ENCODE peak calls at places on chromosomes 13 and 19, in ten cellular contexts. Y, I, T, E, D, P, W, Z, B and H are unnamed samples. For H3K9me3, the result is how much of the 10 kb centered on the place peaks cover.

GRCh38 chr13:26112843-26113242 is 61.0 kb upstream of the SHISA2 start:
- DNase-seq in Y (no peak), Z (no peak), D (no peak), W (no peak), E (no peak), T (no peak), P (no peak), I (no peak), B (peak), H (no peak)

GRCh38 chr13:38897521-38897920 is 93.1 kb downstream of the STOML3 start:
- DNase-seq in I (no peak), E (no peak), W (no peak), Z (no peak), T (no peak), P (no peak), D (no peak), Y (no peak), B (no peak), H (no peak)

GRCh38 chr19:45307361-45307760 is 15.3 kb downstream of the CKM start:
- DNase-seq in I (no peak), E (no peak), Y (no peak), P (no peak), W (no peak), T (no peak), B (no peak), Z (no peak), D (no peak), H (no peak)

GRCh38 chr19:32809254-32809653 is 60.3 kb downstream of the SLC7A9 start:
- DNase-seq in I (no peak), W (peak), B (no peak), Z (no peak), P (no peak), Y (no peak), D (no peak), T (no peak), E (no peak), H (peak)

GRCh38 chr13:110017379-110017778 is 231.0 kb upstream of the IRS2 start:
- DNase-seq in T (peak), Y (no peak), E (no peak), D (no peak), W (no peak), Z (no peak), B (peak), P (no peak), I (no peak), H (no peak)

GRCh38 chr19:17616961-17617806 is 61.7 kb downstream of the COLGALT1 start:
- DNase-seq in I (no peak), D (peak), Y (no peak), T (peak), B (peak), W (no peak), E (no peak), P (no peak), Z (no peak), H (no peak)

GRCh38 chr19:13012690-13013608 is 17.7 kb downstream of the NFIX start:
- DNase-seq in P (no peak), Y (peak), W (no peak), I (peak), E (peak), Z (no peak), D (no peak), T (no peak), B (peak), H (no peak)

GRCh38 chr19:29833614-29834261 is 21.9 kb downstream of the CCNE1 start:
- DNase-seq in B (no peak), T (no peak), W (no peak), I (no peak), Z (no peak), P (no peak), E (no peak), Y (no peak), D (peak), H (no peak)

GRCh38 chr13:49517461-49517860 is 21.7 kb downstream of the PHF11 start:
- DNase-seq in P (no peak), I (no peak), W (no peak), D (no peak), Z (no peak), Y (no peak), E (no peak), B (no peak), T (no peak), H (peak)

GRCh38 chr13:30895773-30896172 is 10.3 kb upstream of the MEDAG start:
- DNase-seq in Z (no peak), B (peak), P (no peak), I (no peak), Y (peak), D (no peak), E (peak), T (no peak), W (no peak), H (peak)

GRCh38 chr13:79770056-79770455 is 289.1 kb downstream of the NDFIP2 start:
- DNase-seq in Z (no peak), Y (no peak), I (no peak), D (no peak), E (no peak), T (no peak), P (no peak), B (no peak), W (no peak), H (no peak)

GRCh38 chr19:4059493-4059880 is 7.2 kb downstream of the ZBTB7A start:
- DNase-seq in B (no peak), T (no peak), P (no peak), W (no peak), Z (peak), D (peak), E (no peak), Y (no peak), I (peak), H (no peak)

GRCh38 chr13:37647038-37647650 is 48.6 kb upstream of the POSTN start:
- DNase-seq in T (no peak), I (no peak), E (no peak), Z (no peak), D (no peak), P (no peak), W (no peak), B (no peak), Y (no peak), H (no peak)

GRCh38 chr13:48448963-48449614 is 36.2 kb upstream of the LPAR6 start:
- DNase-seq in E (no peak), I (no peak), T (no peak), W (no peak), P (no peak), Y (no peak), B (peak), D (no peak), Z (no peak), H (no peak)

GRCh38 chr13:91747164-91747563 is 348.7 kb downstream of the GPC5 start:
- DNase-seq in W (no peak), E (no peak), Z (no peak), I (no peak), Y (no peak), B (no peak), D (no peak), T (no peak), P (no peak), H (no peak)

GRCh38 chr19:53467503-53468262 is at the start of gene ZNF813:
- DNase-seq in Z (peak), I (peak), Y (peak), E (peak), T (peak), W (peak), B (peak), D (peak), P (peak), H (peak)

GRCh38 chr19:29311391-29311790 is 98.4 kb upstream of the UQCRFS1 start:
- DNase-seq in Y (no peak), P (no peak), W (no peak), T (no peak), D (no peak), Z (no peak), I (no peak), B (no peak), E (no peak), H (no peak)

GRCh38 chr19:29775575-29775900 is 36.3 kb upstream of the CCNE1 start:
- DNase-seq in E (no peak), Y (no peak), T (no peak), W (no peak), P (no peak), B (no peak), I (no peak), D (no peak), Z (no peak), H (no peak)

GRCh38 chr19:18833849-18834643 is 2.3 kb downstream of the UPF1 start:
- DNase-seq in W (peak), Y (no peak), D (no peak), B (no peak), Z (no peak), T (no peak), E (no peak), I (no peak), P (no peak), H (no peak)

GRCh38 chr13:69556540-69557196 is 551.0 kb upstream of the ATXN8OS start:
- DNase-seq in Z (no peak), E (no peak), T (no peak), I (no peak), B (no peak), P (peak), W (no peak), D (no peak), Y (no peak), H (no peak)

GRCh38 chr19:39413903-39414608 is 1.6 kb downstream of the PLEKHG2 start:
- DNase-seq in Y (peak), I (no peak), D (no peak), P (peak), W (no peak), T (peak), Z (no peak), B (peak), E (peak), H (peak)

GRCh38 chr19:17327654-17328516 is 6.8 kb downstream of the ANO8 start:
- DNase-seq in I (peak), D (no peak), Y (peak), B (no peak), T (no peak), Z (peak), E (no peak), W (peak), P (peak), H (peak)

GRCh38 chr13:52432456-52432855 is 18.0 kb downstream of the VPS36 start:
- DNase-seq in Z (no peak), E (no peak), W (no peak), P (no peak), I (no peak), T (no peak), Y (no peak), D (no peak), B (no peak), H (no peak)

GRCh38 chr19:35120492-35120891 is 4.9 kb downstream of the FXYD3 start:
- DNase-seq in Z (no peak), T (no peak), D (no peak), Y (no peak), E (no peak), I (peak), B (peak), W (no peak), P (no peak), H (no peak)

DNA sequence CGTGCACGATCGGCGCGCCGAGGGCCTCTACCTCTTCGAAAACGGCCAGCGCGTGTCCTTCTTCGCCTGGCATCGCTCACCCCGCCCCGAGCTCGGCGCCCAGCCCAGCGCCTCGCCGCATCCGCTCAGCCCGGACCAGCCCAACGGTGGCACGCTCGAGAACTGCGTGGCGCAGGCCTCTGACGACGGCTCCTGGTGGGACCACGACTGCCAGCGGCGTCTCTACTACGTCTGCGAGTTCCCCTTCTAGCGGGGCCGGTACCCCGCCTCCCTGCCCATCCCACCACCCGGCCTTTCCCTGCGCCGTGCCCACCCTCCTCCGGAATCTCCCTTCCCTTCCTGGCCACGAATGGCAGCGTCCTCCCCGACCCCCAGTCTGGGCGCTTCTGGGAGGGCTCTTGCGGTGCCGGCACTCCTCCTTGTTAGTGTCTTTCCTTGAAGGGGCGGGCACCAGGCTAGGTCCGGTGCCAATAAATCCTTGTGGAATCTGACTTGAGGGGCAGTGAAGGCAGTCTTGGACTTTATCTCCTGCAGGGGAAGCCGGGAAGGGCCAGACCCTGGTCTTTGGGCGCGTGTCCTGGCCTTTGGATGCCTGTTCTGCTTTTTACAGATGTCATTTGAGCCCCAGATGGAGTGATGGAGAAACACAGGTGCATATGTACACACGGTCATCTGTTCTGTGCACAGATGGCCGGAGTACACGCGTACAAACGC is 2.2 kb downstream of the CLEC11A start:
- DNase-seq in B (no peak), P (no peak), D (no peak), W (no peak), Z (no peak), I (no peak), E (no peak), Y (no peak), T (no peak), H (no peak)
- TF ChIP-seq POLR2A in B (no peak), P (no peak), D (no peak), W (no peak), Z (no peak), I (no peak), E (peak), Y (no peak), T (no peak), H (no peak)

DNA sequence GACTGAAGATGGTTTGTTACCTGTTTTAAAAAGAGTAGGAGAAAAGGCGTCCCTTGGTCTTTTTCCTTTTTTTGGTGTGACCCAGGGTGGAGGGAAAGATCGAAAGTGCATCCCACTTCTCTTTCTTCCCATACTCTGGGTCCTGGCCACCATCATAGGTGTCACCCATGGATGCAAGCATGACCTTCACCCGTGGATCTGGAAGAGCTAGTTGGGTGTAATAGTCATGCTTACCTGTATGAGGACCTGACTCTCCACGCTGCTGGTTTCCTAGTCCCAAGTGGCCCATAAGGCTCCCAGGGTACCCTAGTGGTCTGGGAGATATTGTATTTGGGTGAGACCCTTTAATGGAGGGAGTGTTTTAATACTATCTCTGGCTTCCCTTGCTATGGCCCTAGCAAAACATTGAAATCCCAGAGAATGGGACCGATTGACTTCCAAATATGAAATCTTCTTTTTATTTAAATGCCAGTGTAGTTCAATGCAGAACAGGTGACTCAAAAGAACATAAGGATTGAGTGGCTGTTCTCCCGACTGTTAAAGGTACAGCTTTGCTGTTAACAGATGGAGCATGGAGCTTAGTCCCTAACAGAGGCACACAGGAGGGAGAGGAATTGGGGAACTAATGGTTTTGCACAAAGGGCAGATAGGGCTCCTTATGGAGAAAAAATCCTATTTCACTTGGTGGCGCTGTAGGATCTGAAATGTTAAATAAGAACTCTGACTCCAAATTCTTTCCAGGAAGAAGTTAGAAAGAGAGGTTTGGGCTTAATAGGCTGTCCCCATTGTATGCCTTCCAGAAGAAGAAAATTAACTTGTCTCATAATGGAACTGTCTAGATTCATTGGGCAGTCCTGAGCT is 7.0 kb upstream of the ZNF550 start:
- DNase-seq in T (no peak), W (no peak), Y (no peak), D (no peak), B (peak), Z (no peak), E (no peak), I (no peak), P (no peak), H (peak)
- H3K9me3 ChIP-seq in T (half or more), W (under half), Y (under half), D (under half), B (half or more), Z (half or more), E (under half), I (under half), P (half or more), H (under half)

DNA sequence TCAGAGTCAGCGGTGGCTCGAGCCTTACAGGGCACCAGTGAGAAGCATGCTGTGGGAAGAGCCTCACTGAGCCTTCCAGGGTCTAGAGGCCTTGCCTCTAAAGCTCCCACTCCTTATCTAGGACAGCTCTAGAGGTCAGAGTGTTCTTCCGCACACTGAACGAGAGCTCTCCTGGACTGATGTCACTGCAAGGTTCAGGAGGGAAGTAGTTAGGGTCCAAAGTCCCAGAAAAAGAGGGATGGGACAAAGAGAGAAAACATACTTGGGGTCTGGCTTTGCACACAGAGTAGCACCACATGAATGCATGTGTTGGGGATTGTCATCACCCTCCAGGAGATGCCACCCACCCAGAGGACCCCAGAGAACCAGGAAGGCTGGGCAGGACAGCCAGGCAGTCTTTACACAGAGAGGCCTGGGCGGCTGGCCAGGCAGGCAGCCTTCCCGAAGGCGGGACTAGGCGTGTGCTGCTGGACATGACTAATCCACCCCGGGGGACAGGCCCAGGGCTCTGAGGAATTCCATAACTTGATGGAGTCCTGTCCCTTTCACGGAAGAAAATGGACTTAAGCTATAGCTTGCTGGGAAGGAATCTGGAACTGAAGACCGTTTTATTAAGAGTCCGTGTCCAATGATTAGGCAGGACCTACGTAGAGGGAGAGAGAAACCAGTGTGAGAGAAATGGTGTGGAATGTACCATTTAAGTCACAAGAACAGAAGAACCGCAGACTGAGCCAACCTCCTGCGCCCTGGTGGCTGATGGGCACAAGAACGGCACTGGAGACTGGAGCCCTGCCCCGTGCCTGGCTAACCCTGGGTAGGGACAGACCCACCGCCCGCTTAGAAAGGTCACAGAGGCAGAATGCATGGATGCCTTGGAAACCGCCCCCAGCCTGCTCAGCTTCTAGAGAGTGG is 16.7 kb upstream of the EPHX3 start:
- DNase-seq in E (peak), Y (peak), P (no peak), I (peak), D (peak), T (peak), Z (peak), W (peak), B (peak), H (peak)
- H3K4me3 ChIP-seq in E (no peak), Y (no peak), P (no peak), I (no peak), D (no peak), T (no peak), Z (no peak), W (no peak), B (no peak), H (no peak)

DNA sequence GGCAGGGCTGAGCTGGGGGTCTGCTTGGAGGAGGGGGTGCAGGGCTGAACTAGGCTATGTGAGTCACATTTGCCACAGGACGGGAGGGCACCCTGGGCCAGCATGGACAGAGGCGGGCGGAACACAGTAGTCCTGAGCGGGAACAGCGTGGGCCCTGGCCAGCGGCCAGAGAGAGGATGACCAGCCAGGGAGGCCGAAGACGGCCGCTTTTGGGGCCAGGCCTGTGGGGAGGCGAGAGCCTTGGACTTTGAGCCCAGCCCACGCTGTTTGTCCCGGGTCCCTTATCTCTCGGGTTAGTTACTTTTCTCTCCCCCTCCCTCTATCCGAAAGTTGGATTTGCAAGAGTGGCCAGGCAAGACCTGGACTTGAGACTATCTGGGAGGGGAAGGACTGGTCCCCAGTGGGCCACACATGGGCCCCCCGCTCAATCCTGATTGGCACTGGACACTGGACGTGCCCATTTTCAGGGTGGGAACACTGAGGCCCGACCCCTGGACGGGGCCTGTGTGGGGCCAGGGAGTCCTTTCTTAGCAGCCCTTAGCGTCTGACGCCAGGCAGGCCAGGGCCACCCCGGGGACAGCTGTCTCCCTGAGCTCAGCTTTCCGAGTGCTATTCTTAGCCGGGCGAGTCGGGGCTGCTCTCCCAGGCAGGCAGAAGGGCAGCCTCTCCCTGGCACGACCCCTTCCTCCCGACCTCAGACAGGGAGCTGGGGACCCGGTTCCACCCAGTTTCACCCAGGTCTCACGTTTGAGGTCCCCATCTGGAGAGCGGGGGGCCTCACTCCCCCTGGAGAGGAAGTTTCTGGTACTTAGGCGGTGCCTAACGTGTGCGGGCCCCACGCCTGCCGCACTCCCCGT is 833 bp downstream of the GAMT start:
- DNase-seq in E (peak), D (peak), W (no peak), T (no peak), P (no peak), B (no peak), Y (no peak), Z (peak), I (no peak), H (peak)
- TF ChIP-seq POLR2A in E (no peak), D (peak), W (no peak), T (peak), P (no peak), B (no peak), Y (no peak), Z (no peak), I (no peak), H (no peak)

DNA sequence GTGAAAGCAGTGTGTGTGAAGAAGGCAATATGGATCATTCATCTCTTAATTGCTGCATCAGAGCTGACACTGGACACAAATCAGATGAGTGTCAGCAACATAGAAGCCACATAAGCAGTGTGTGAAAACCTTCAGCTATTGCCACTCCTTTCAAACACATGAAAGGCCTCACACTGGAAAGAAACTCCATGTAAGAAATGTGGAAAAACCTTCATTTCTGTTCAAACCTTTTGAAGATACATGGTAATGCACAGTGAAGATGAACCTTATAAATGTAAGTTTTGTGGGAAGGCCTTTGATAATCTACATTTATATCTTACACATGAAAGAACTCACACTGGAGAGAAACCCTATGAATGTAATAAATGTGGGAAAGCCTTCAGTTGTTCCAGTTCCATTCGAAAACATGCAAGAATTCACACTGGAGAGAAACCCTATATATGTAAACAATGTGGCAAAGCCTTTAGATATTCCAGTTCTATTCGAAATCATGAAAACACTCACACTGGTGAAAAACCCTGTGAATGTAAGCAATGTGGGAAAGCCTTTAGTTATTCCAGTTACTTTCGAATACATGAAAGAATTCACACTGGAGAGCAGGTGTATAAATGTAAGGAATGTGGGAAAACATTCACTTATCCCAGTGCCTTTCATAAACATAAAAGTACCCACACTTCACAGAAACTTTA is 53.6 kb downstream of the ZNF823 start:
- DNase-seq in P (no peak), B (no peak), W (no peak), D (no peak), E (no peak), Z (no peak), I (no peak), T (no peak), Y (no peak), H (no peak)
- H3K9me3 ChIP-seq in P (half or more), B (under half), W (under half), D (under half), E (under half), Z (half or more), I (under half), T (under half), Y (under half), H (under half)